ENCODE peak calls at places on chromosomes 12 and 14, in ten cellular contexts. Q is OCI-LY7, M is fibroblast of lung, I is neural progenitor cell, V is H9, G is GM23338, L is MM.1S, Y is trophoblast cell, N is PC-3, R is HepG2. E is an unnamed sample. For H3K4me1 and H3K79me2, the result is how much of the 10 kb centered on the place peaks cover.

GRCh38 chr14:68279777-68280233 is 460.2 kb downstream of the RAD51B start:
- DNase-seq in Q (peak), M (no peak), I (no peak), V (no peak), G (no peak), L (no peak), Y (no peak), N (no peak), R (no peak), E (no peak)

GRCh38 chr12:65941388-65941787 is 117.1 kb downstream of the HMGA2 start:
- DNase-seq in Q (no peak), M (peak), I (no peak), V (no peak), G (no peak), L (no peak), Y (no peak), N (peak), R (no peak), E (no peak)

GRCh38 chr14:88312262-88312661 is 10.8 kb downstream of the KCNK10 start:
- DNase-seq in Q (no peak), M (no peak), I (no peak), V (no peak), G (no peak), L (no peak), Y (no peak), N (no peak), R (no peak), E (no peak)

GRCh38 chr14:50343424-50343823 is 31.3 kb downstream of the DMAC2L start:
- DNase-seq in Q (no peak), M (no peak), I (no peak), V (no peak), G (no peak), L (no peak), Y (no peak), N (no peak), R (no peak), E (no peak)

GRCh38 chr14:41925409-41925808 is 318.7 kb downstream of the LRFN5 start:
- DNase-seq in Q (no peak), M (peak), I (peak), V (no peak), G (peak), L (no peak), Y (no peak), N (peak), R (peak), E (no peak)

GRCh38 chr12:105100207-105100985 is 7.1 kb upstream of the WASHC4 start:
- DNase-seq in Q (no peak), M (peak), I (no peak), V (no peak), G (no peak), L (no peak), Y (peak), N (peak), R (no peak), E (peak)

GRCh38 chr14:101480747-101481530 is 80.4 kb upstream of the DIO3 start:
- DNase-seq in Q (no peak), M (peak), I (no peak), V (peak), G (no peak), L (no peak), Y (no peak), N (peak), R (peak), E (peak)

GRCh38 chr12:104650541-104650940 is 193.8 kb downstream of the CHST11 start:
- DNase-seq in Q (no peak), M (no peak), I (peak), V (no peak), G (no peak), L (no peak), Y (no peak), N (no peak), R (no peak), E (no peak)

GRCh38 chr14:67553547-67553946 is 20.5 kb downstream of the PLEKHH1 start:
- DNase-seq in Q (no peak), M (no peak), I (no peak), V (no peak), G (no peak), L (no peak), Y (no peak), N (no peak), R (no peak), E (no peak)

GRCh38 chr14:22888662-22889061 is 5.6 kb downstream of the REM2 start:
- DNase-seq in Q (peak), M (no peak), I (no peak), V (no peak), G (no peak), L (peak), Y (no peak), N (no peak), R (no peak), E (no peak)

GRCh38 chr12:71556881-71557280 is 106.8 kb downstream of the ZFC3H1 start:
- DNase-seq in Q (no peak), M (peak), I (peak), V (peak), G (peak), L (no peak), Y (peak), N (peak), R (peak), E (peak)

GRCh38 chr12:118307069-118307954 is 65.4 kb downstream of the TAOK3 start:
- DNase-seq in Q (no peak), M (peak), I (no peak), V (no peak), G (no peak), L (no peak), Y (peak), N (peak), R (no peak), E (peak)

GRCh38 chr12:56723889-56724659 is 1.0 kb downstream of the NACA start:
- DNase-seq in Q (peak), M (peak), I (peak), V (no peak), G (peak), L (peak), Y (peak), N (peak), R (peak), E (no peak)

DNA sequence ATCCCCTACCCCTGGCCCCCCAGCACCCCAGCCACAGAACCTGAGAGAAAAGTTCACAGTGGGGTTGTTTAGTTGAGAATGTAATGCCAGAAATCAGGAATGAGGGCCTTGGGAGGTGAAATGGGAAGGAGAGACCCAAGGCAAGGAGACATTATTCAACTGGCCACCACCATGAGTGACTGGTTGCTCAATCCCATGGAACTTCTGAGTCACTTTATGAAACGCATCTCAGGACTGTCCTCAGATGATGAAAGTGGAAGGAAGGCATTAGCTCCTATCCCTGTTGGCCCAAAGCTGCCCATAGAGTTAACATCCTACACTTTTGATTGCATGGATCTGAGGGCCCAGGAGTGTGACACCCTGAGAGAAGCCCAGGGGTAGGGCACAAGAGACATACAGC is 25.4 kb upstream of the TCL1A start:
- DNase-seq in Q (no peak), M (no peak), I (no peak), V (no peak), G (no peak), L (no peak), Y (peak), N (no peak), R (no peak), E (no peak)
- H3K4me1 ChIP-seq in Q (under half), M (under half), I (under half), V (under half), G (under half), L (under half), Y (under half), N (under half), R (under half), E (under half)

DNA sequence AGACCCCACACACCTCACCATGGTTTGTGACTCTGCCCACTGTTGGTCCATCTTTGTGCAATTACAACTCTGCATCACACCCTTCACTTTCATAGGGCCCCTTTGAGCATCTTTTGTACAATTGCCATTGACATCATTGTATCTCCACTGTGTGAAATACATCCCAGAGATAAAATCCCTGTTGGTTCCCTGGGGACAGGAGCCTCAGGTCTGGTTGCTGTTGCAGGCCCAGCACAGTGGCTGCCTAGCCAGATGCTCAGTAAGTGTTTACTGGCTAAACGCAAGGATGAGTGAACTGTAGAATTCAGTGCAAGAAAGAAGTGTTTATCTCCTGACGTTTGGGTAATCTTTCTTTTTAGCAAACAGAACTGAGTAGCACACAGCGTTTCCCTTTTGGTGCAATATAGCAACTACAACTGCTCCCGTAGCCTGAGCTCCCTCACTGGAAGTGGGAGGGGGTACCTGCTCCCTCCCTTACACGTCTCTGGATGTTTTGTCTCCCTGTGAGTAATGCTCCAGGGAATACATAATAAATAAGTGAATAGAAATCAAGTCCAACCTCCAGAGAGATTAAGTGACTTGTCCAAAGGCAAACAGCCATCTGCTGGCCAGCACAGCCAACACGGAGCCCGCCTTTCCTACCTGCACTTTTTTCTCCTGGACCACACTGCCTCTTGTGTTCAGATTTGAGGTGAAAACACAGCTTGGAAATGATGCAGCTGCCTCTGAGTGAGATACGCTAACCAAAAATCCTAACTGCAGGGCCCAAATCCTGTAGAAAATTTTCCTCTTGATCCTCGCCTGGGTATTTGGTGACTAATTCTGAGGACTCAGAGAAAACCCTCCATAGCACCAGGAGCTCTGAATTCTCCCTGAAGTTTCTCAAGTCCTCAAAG is 27.4 kb downstream of the GALNT16 start:
- DNase-seq in Q (no peak), M (no peak), I (peak), V (peak), G (peak), L (no peak), Y (no peak), N (peak), R (peak), E (no peak)
- H2AFZ ChIP-seq in Q (no peak), M (no peak), I (no peak), V (no peak), G (peak), L (no peak), Y (no peak), N (no peak), R (no peak), E (no peak)

GRCh38 chr12:68861890-68862289 is 53.9 kb downstream of the MDM2 start:
- DNase-seq in Q (no peak), M (no peak), I (no peak), V (no peak), G (no peak), L (no peak), Y (no peak), N (no peak), R (no peak), E (no peak)
- H3K79me2 ChIP-seq in Q (under half), M (under half), I (under half), V (under half), G (under half), L (under half), Y (under half), N (under half), R (under half), E (under half)

DNA sequence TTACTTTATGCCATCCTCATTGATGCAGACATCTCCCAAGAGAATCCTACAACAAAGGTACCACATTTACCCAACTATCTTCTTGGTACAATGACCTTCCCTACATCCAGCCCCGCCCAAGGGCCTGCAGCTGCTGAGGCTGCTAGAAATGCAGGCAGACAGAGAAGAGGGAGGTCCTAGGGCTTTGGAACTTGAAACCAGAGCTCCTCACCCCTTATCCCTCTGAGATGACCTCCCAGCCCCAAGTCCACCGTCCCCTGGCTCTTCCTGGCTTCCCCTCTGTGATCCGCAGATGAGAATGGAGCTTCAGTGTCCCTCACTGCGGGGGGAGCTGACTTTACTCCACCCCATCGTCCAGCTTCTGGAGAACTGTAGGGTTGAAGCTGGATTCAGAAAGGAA is 1.6 kb upstream of the TNFRSF1A start:
- DNase-seq in Q (no peak), M (no peak), I (no peak), V (no peak), G (no peak), L (no peak), Y (no peak), N (no peak), R (no peak), E (no peak)
- H3K4me1 ChIP-seq in Q (half or more), M (under half), I (under half), V (under half), G (under half), L (under half), Y (under half), N (under half), R (half or more), E (half or more)

DNA sequence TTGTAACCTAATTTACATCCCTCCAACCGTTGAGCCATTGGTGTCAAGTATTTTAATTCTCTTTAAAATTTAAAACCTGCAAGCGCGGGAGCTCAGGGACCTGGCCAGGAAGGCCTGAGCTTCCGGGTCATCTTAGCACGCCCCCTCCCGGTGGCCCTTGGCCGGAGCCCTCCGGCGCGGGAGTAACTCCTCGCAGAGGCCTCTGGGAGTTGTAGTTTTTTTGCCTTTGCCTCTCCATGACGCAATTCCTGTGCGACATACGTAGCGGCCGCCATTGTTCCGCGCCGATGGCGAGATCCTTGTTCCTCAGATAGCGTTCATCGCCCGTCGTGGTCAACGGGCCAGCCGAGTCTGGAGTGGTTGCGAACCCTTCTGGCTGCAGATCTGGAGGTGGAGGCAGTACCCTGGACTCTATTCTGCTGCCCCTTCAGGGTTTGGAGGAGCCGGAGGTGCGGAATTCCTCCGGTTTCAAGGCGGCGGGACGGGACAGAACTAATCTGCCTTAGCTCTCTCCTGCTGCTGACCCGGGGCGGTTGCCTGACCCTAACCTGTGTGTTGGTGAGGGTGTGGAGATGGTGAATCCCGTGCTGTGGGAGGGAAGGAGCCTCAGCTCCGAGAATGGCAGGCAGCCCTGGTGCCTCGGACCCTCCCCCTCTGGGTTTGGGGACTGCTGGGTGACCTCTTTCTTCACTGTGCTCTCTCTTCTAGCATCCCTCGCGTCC is at the start of gene ZNF268:
- DNase-seq in Q (peak), M (peak), I (peak), V (peak), G (peak), L (peak), Y (peak), N (peak), R (peak), E (peak)
- H2AFZ ChIP-seq in Q (peak), M (peak), I (peak), V (no peak), G (peak), L (peak), Y (peak), N (no peak), R (peak), E (peak)

GRCh38 chr12:132716356-132716755 is 5.7 kb downstream of the PGAM5 start:
- DNase-seq in Q (no peak), M (no peak), I (no peak), V (no peak), G (no peak), L (no peak), Y (no peak), N (no peak), R (no peak), E (no peak)

GRCh38 chr12:132717531-132718387 is 7.1 kb downstream of the PGAM5 start:
- DNase-seq in Q (no peak), M (no peak), I (no peak), V (no peak), G (peak), L (no peak), Y (no peak), N (no peak), R (no peak), E (no peak)

GRCh38 chr12:132717011-132717410 is 6.4 kb downstream of the PGAM5 start:
- DNase-seq in Q (no peak), M (no peak), I (no peak), V (no peak), G (no peak), L (no peak), Y (no peak), N (no peak), R (no peak), E (no peak)

GRCh38 chr12:132713123-132713522 is 2.5 kb downstream of the PGAM5 start:
- DNase-seq in Q (no peak), M (no peak), I (no peak), V (no peak), G (no peak), L (no peak), Y (no peak), N (no peak), R (no peak), E (no peak)

GRCh38 chr12:132715874-132716273 is 5.2 kb downstream of the PGAM5 start:
- DNase-seq in Q (no peak), M (no peak), I (no peak), V (no peak), G (no peak), L (no peak), Y (no peak), N (no peak), R (no peak), E (no peak)
- H3K79me2 ChIP-seq in Q (under half), M (under half), I (under half), V (under half), G (under half), L (under half), Y (under half), N (under half), R (under half), E (under half)

E was measured in PC-9.